ENCODE peak calls at places on chromosomes 16 and 17, in five cellular contexts. I is dorsolateral prefrontal cortex, J is NCI-H1092 treated with DMSO at 0.1 percent for 48 hours, S is fibroblast of the aortic adventitia, R is SW 1271. G is an unnamed sample.

GRCh38 chr16:81005644-81006471 is 827 bp downstream of the CMC2 start:
- DNase-seq in I (no peak), J (no peak), S (peak), R (no peak), G (peak)

GRCh38 chr17:73786286-73786743 is 142.1 kb upstream of the SDK2 start:
- DNase-seq in I (no peak), J (no peak), S (no peak), R (no peak), G (no peak)

GRCh38 chr17:3400008-3400407 is 1.8 kb upstream of the OR1E1 start:
- DNase-seq in I (no peak), J (no peak), S (no peak), R (no peak), G (no peak)

GRCh38 chr17:9432867-9433495 is 142.6 kb downstream of the STX8 start:
- DNase-seq in I (no peak), J (no peak), S (no peak), R (no peak), G (peak)

GRCh38 chr16:1913327-1914083 is 4.7 kb downstream of the HS3ST6 start:
- DNase-seq in I (no peak), J (peak), S (no peak), R (no peak), G (no peak)

GRCh38 chr17:75864448-75864871 is 9.3 kb upstream of the WBP2 start:
- DNase-seq in I (no peak), J (no peak), S (peak), R (no peak), G (peak)

GRCh38 chr16:56608876-56609462 is 585 bp downstream of the MT2A start:
- DNase-seq in I (no peak), J (no peak), S (peak), R (no peak), G (no peak)

GRCh38 chr17:38747385-38748328 is 479 bp downstream of the PCGF2 start:
- DNase-seq in I (no peak), J (peak), S (no peak), R (no peak), G (no peak)